ENCODE peak calls at places on chromosome 3, in eight cellular contexts. Y is cardiac muscle cell, N is upper lobe of left lung, X is AG04450, K is HFF-Myc, S is brain microvascular endothelial cell, M is NB4, F is epithelial cell of esophagus. Q is an unnamed sample.

GRCh38 chr3:177250108-177250507 is 52.8 kb upstream of the TBL1XR1 start:
- DNase-seq in K (no peak), F (no peak), X (no peak), N (no peak), M (no peak), Y (no peak), S (no peak), Q (no peak)

GRCh38 chr3:41987627-41988026 is 25.7 kb upstream of the ULK4 start:
- DNase-seq in N (no peak), M (peak; percentile 71), Y (no peak), K (no peak), F (no peak), S (no peak), X (no peak), Q (no peak)

GRCh38 chr3:190380184-190380583 is 7.8 kb upstream of the CLDN16 start:
- DNase-seq in K (no peak), X (no peak), S (no peak), N (no peak), M (no peak), Y (no peak), F (no peak), Q (no peak)

GRCh38 chr3:122562923-122563716 is 980 bp downstream of the PARP9 start:
- DNase-seq in Y (no peak), S (no peak), F (no peak), X (no peak), M (no peak), N (no peak), K (no peak), Q (no peak)

GRCh38 chr3:147405552-147406254 is 640 bp downstream of the ZIC4 start:
- DNase-seq in F (no peak), X (no peak), M (no peak), N (no peak), S (no peak), K (no peak), Y (no peak), Q (peak; percentile 62)

GRCh38 chr3:48474619-48475018 is 28.1 kb downstream of the ATRIP start:
- DNase-seq in F (no peak), Y (no peak), K (no peak), S (no peak), M (no peak), X (no peak), N (no peak), Q (no peak)

GRCh38 chr3:153880493-153880892 is 240.7 kb upstream of the ARHGEF26 start:
- DNase-seq in F (peak; percentile 21), X (no peak), S (no peak), Y (no peak), M (no peak), N (no peak), K (no peak), Q (no peak)

GRCh38 chr3:126342211-126342610 is 15.0 kb downstream of the KLF15 start:
- DNase-seq in X (no peak), N (peak; percentile 2), F (no peak), S (no peak), Y (no peak), M (no peak), K (no peak), Q (no peak)

GRCh38 chr3:88038561-88038960 is 20.2 kb downstream of the CGGBP1 start:
- DNase-seq in Y (no peak), S (peak; percentile 79), N (no peak), K (no peak), X (no peak), F (peak; percentile 83), M (no peak), Q (peak; percentile 26)

GRCh38 chr3:184156522-184156955 is 1.4 kb downstream of the DVL3 start:
- DNase-seq in M (peak; percentile 42), N (no peak), Y (peak; percentile 47), X (no peak), S (peak; percentile 32), K (no peak), F (no peak), Q (peak; percentile 53)

GRCh38 chr3:25564040-25564439 is 100.7 kb downstream of the TOP2B start:
- DNase-seq in K (no peak), S (no peak), M (no peak), Y (no peak), N (no peak), F (no peak), X (no peak), Q (no peak)

GRCh38 chr3:187739125-187739560 is 6.1 kb downstream of the BCL6 start:
- DNase-seq in F (no peak), S (no peak), Y (no peak), M (peak; percentile 32), N (peak; percentile 77), K (no peak), X (no peak), Q (no peak)

GRCh38 chr3:40309925-40310635 is 573 bp downstream of the EIF1B start:
- DNase-seq in K (no peak), X (no peak), Y (peak; percentile 67), F (peak; percentile 45), M (no peak), N (peak; percentile 93), S (no peak), Q (peak; percentile 50)

GRCh38 chr3:7687428-7688147 is 814.0 kb upstream of the LMCD1 start:
- DNase-seq in N (no peak), F (no peak), K (no peak), S (no peak), Y (no peak), X (no peak), M (no peak), Q (no peak)

GRCh38 chr3:63910873-63911272 is 1.3 kb downstream of the SCAANT1 start:
- DNase-seq in M (peak; percentile 30), K (no peak), X (no peak), N (no peak), S (no peak), Y (no peak), F (peak; percentile 28), Q (no peak)

GRCh38 chr3:186640929-186641328 is 730 bp downstream of the FETUB start:
- DNase-seq in N (no peak), K (no peak), S (no peak), Y (no peak), X (no peak), F (no peak), M (no peak), Q (no peak)

GRCh38 chr3:177351757-177352158 is 154.5 kb upstream of the TBL1XR1 start:
- DNase-seq in N (no peak), M (no peak), K (no peak), S (no peak), Y (no peak), X (no peak), F (no peak), Q (no peak)

GRCh38 chr3:159861369-159861987 is 127.2 kb upstream of the IL12A start:
- DNase-seq in K (no peak), Y (no peak), S (no peak), M (no peak), X (no peak), F (peak; percentile 45), N (no peak), Q (peak; percentile 30)

GRCh38 chr3:112000971-112001370 is 2.2 kb downstream of the TAGLN3 start:
- DNase-seq in X (no peak), N (no peak), M (no peak), F (no peak), S (no peak), K (no peak), Y (no peak), Q (no peak)
- H3K4me3 ChIP-seq in X (no peak overlapping the region), N (no peak overlapping the region), M (no peak overlapping the region), F (no peak overlapping the region), S (no peak overlapping the region), K (no peak overlapping the region), Y (no peak overlapping the region), Q (no peak overlapping the region)

GRCh38 chr3:49568965-49569364 is 14.7 kb downstream of the BSN start:
- DNase-seq in X (no peak), Y (no peak), N (no peak), M (no peak), F (no peak), K (no peak), S (no peak), Q (no peak)

GRCh38 chr3:49563766-49564165 is 9.5 kb downstream of the BSN start:
- DNase-seq in N (no peak), Y (no peak), M (no peak), S (no peak), X (no peak), F (no peak), K (no peak), Q (no peak)

GRCh38 chr3:49566312-49566711 is 12.0 kb downstream of the BSN start:
- DNase-seq in F (no peak), S (no peak), X (no peak), M (peak; percentile 18), K (no peak), Y (no peak), N (no peak), Q (no peak)

GRCh38 chr3:49567406-49567805 is 13.1 kb downstream of the BSN start:
- DNase-seq in M (no peak), S (no peak), N (no peak), X (no peak), Y (no peak), K (no peak), F (peak; percentile 66), Q (no peak)

GRCh38 chr3:49563040-49563578 is 8.8 kb downstream of the BSN start:
- DNase-seq in Y (no peak), K (no peak), N (no peak), S (no peak), M (no peak), F (no peak), X (no peak), Q (no peak)
- TF ChIP-seq CTCF in Y (no peak), K (no peak), N (no peak), S (peak; percentile 8), M (no peak), F (peak; percentile 22), X (peak; percentile 2), Q (no peak)

GRCh38 chr3:149639093-149639486 is 18.7 kb downstream of the WWTR1 start:
- DNase-seq in N (no peak), X (no peak), K (no peak), F (no peak), S (no peak), M (no peak), Y (no peak), Q (no peak)
- H3K4me3 ChIP-seq in N (peak overlapping the region; percentile 9), X (peak overlapping the region; percentile 51), K (peak overlapping the region; percentile 27), F (no peak overlapping the region), S (peak overlapping the region; percentile 12), M (no peak overlapping the region), Y (no peak overlapping the region), Q (peak overlapping the region; percentile 25)

DNA sequence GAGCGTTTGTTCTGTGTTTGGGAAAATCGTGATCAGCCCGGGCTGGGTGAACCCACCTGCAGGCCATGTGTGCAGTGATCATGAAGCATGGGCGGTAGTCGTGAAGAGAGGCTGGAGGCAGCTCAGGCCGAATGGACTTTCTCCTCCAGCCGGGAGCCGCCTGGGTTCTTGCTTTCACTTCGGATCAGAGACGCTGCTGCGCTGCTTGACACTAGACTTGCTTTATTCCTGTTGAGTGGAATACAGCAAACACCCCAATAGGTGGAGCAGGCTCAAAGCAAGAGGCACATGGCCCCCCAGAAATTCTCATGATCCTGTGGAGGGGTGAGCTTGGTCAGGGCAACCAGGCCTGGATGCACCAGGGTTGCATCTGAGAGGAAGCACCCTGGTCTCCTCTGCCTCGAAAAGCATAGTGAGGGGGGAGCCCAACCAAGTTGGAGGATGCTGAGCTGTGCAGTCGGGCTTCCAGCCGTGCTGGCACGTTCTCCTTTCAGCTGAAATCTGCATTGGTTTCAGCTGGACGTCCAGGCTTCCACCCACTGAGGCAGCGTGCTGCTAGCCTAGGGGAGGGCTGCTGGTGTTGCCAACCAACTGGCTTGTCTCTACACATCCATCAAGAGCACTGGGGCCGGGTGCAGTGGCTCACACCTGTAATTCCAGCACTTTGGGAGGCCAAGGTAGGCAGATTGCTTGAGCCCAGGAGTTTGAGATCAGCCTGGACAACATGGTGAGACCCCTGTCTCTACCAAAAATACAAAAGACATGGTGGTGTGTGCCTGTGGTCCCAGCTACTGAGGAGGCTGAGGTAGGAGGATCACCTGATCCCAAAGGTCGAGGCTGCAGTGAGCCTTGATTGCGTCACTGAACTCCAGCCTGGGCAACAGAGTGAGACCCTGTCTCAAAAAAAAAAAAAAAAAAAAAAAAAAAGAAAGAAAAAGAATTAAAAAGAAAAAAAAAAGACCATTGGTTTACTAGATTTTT is 2.8 kb upstream of the NRROS start:
- DNase-seq in K (no peak), Y (no peak), S (no peak), M (peak; percentile 57), F (no peak), N (no peak), X (no peak), Q (no peak)
- TF ChIP-seq CTCF in K (no peak), Y (no peak), S (no peak), M (no peak), F (no peak), N (no peak), X (no peak), Q (no peak)